ENCODE peak calls at places on chromosomes 7 and 10, in four cellular contexts. T is activated CD8-positive, alpha-beta T cell treated with anti-CD3 and anti-CD28 coated beads for 36 hours; X is GM04503; Y is adrenal gland. M is an unnamed sample.

GRCh38 chr7:35253182-35253679 is 669 bp downstream of the TBX20 start:
- DNase-seq in T (no peak), X (no peak), Y (no peak), M (no peak)

GRCh38 chr10:61793760-61794713 is 107.5 kb upstream of the ARID5B start:
- DNase-seq in T (no peak), X (no peak), Y (no peak), M (no peak)

GRCh38 chr10:63799511-63799910 is 278.3 kb downstream of the REEP3 start:
- DNase-seq in T (no peak), X (no peak), Y (no peak), M (no peak)

GRCh38 chr10:77702166-77702565 is 64.6 kb upstream of the KCNMA1 start:
- DNase-seq in T (no peak), X (peak), Y (no peak), M (peak)

GRCh38 chr10:68992721-68993440 is 4.3 kb downstream of the KIFBP start:
- DNase-seq in T (no peak), X (peak), Y (peak), M (peak)

GRCh38 chr10:110772454-110773025 is 99.2 kb upstream of the PDCD4 start:
- DNase-seq in T (no peak), X (no peak), Y (no peak), M (no peak)

GRCh38 chr10:79242620-79243152 is 104.6 kb upstream of the PPIF start:
- DNase-seq in T (peak), X (peak), Y (peak), M (peak)

GRCh38 chr10:80131499-80131901 is 1.0 kb upstream of the PLAC9 start:
- DNase-seq in T (no peak), X (no peak), Y (no peak), M (peak)

GRCh38 chr7:117001283-117001682 is 48.0 kb downstream of the ST7 start:
- DNase-seq in T (no peak), X (no peak), Y (no peak), M (no peak)

GRCh38 chr10:73339436-73339835 is 19.2 kb downstream of the CFAP70 start:
- DNase-seq in T (no peak), X (no peak), Y (no peak), M (no peak)

GRCh38 chr7:85497999-85498398 is 311.1 kb upstream of the SEMA3D start:
- DNase-seq in T (no peak), X (no peak), Y (no peak), M (no peak)

GRCh38 chr7:657565-658119 is 68.9 kb upstream of the DNAAF5 start:
- DNase-seq in T (no peak), X (peak), Y (no peak), M (peak)

GRCh38 chr10:119441921-119442757 is 100.4 kb downstream of the RGS10 start:
- DNase-seq in T (no peak), X (no peak), Y (no peak), M (no peak)

GRCh38 chr10:24449334-24449740 is 240.4 kb downstream of the KIAA1217 start:
- DNase-seq in T (no peak), X (no peak), Y (no peak), M (peak)

GRCh38 chr7:136950331-136950730 is 81.9 kb downstream of the CHRM2 start:
- DNase-seq in T (no peak), X (no peak), Y (no peak), M (no peak)

GRCh38 chr7:81659697-81660395 is 110.0 kb downstream of the HGF start:
- DNase-seq in T (no peak), X (no peak), Y (no peak), M (no peak)

GRCh38 chr7:132276986-132277716 is 299.1 kb downstream of the PLXNA4 start:
- DNase-seq in T (no peak), X (peak), Y (no peak), M (no peak)

GRCh38 chr7:92875719-92876118 is 39.3 kb upstream of the CDK6 start:
- DNase-seq in T (peak), X (no peak), Y (no peak), M (peak)

GRCh38 chr10:6068422-6068821 is 6.3 kb upstream of the IL2RA start:
- DNase-seq in T (peak), X (no peak), Y (no peak), M (no peak)

GRCh38 chr7:75892634-75893272 is 13.9 kb downstream of the RHBDD2 start:
- DNase-seq in T (no peak), X (no peak), Y (peak), M (peak)

GRCh38 chr10:113882240-113882639 is 27.8 kb downstream of the NHLRC2 start:
- DNase-seq in T (no peak), X (no peak), Y (no peak), M (no peak)

GRCh38 chr7:2104107-2104710 is 128.5 kb downstream of the MAD1L1 start:
- DNase-seq in T (peak), X (peak), Y (peak), M (peak)

GRCh38 chr10:49165940-49166803 is 22.0 kb downstream of the TMEM273 start:
- DNase-seq in T (no peak), X (no peak), Y (no peak), M (no peak)

GRCh38 chr7:133299620-133300019 is 46.7 kb downstream of the EXOC4 start:
- DNase-seq in T (no peak), X (no peak), Y (no peak), M (no peak)

GRCh38 chr7:27636326-27637006 is 26.2 kb downstream of the HIBADH start:
- DNase-seq in T (no peak), X (no peak), Y (no peak), M (peak)

GRCh38 chr7:67343566-67343965 is 346.9 kb downstream of the TYW1 start:
- DNase-seq in T (no peak), X (no peak), Y (no peak), M (no peak)

GRCh38 chr10:56874950-56875349 is 513.9 kb upstream of the ZWINT start:
- DNase-seq in T (no peak), X (no peak), Y (no peak), M (no peak)